ENCODE peak calls at places on chromosomes 11 and 22, in eight cellular contexts. B is endothelial cell of umbilical vein; E is NCI-H2081; F is dorsolateral prefrontal cortex; R is hippocampal formation; A is ELR; T is activated gamma-delta T cell treated with anti-CD3 and anti-CD28 coated beads, Interleukin-2, amount 50 U/mL, for 16 hours; J is DMS 273 treated with DMSO at 0.1 percent for 48 hours. W is an unnamed sample.

GRCh38 chr11:11618973-11619435 is 2.8 kb downstream of the GALNT18 start:
- DNase-seq in B (no peak), E (peak), F (no peak), R (no peak), A (no peak), T (no peak), J (no peak), W (no peak)

GRCh38 chr22:40609216-40609615 is 27.3 kb downstream of the MRTFA start:
- DNase-seq in B (no peak), E (no peak), F (no peak), R (no peak), A (no peak), T (no peak), J (no peak), W (no peak)

GRCh38 chr22:23763579-23764331 is 965 bp downstream of the C22orf15 start:
- DNase-seq in B (no peak), E (no peak), F (no peak), R (no peak), A (no peak), T (no peak), J (no peak), W (no peak)

GRCh38 chr22:22507743-22508273 is 734 bp downstream of the ZNF280B start:
- DNase-seq in B (peak), E (no peak), F (no peak), R (no peak), A (no peak), T (no peak), J (no peak), W (no peak)

GRCh38 chr11:108278546-108278945 is 55.7 kb downstream of the ATM start:
- DNase-seq in B (no peak), E (peak), F (no peak), R (peak), A (no peak), T (no peak), J (peak), W (no peak)

GRCh38 chr22:46803031-46803880 is 40.8 kb downstream of the TBC1D22A start:
- DNase-seq in B (peak), E (peak), F (no peak), R (no peak), A (peak), T (peak), J (no peak), W (no peak)

GRCh38 chr11:34869425-34869824 is 46.8 kb downstream of the APIP start:
- DNase-seq in B (no peak), E (no peak), F (no peak), R (no peak), A (peak), T (no peak), J (no peak), W (no peak)

GRCh38 chr11:86576946-86577624 is 95.3 kb downstream of the ME3 start:
- DNase-seq in B (peak), E (no peak), F (no peak), R (no peak), A (no peak), T (no peak), J (no peak), W (no peak)

GRCh38 chr11:115284766-115285165 is 219.4 kb downstream of the CADM1 start:
- DNase-seq in B (peak), E (no peak), F (no peak), R (no peak), A (no peak), T (no peak), J (no peak), W (no peak)

GRCh38 chr11:14413307-14414072 is 54.5 kb upstream of the RRAS2 start:
- DNase-seq in B (no peak), E (no peak), F (no peak), R (no peak), A (peak), T (no peak), J (no peak), W (no peak)

GRCh38 chr11:82818399-82819043 is 81.7 kb downstream of the PRCP start:
- DNase-seq in B (no peak), E (no peak), F (no peak), R (no peak), A (no peak), T (no peak), J (no peak), W (no peak)

GRCh38 chr11:129314381-129314780 is 61.3 kb upstream of the BARX2 start:
- DNase-seq in B (no peak), E (no peak), F (no peak), R (no peak), A (no peak), T (no peak), J (no peak), W (no peak)

GRCh38 chr11:32312865-32313403 is 122.4 kb downstream of the WT1 start:
- DNase-seq in B (peak), E (peak), F (no peak), R (peak), A (peak), T (no peak), J (peak), W (no peak)

GRCh38 chr22:37764622-37765021 is 43.1 kb upstream of the GCAT start:
- DNase-seq in B (no peak), E (no peak), F (no peak), R (no peak), A (no peak), T (no peak), J (no peak), W (no peak)

GRCh38 chr22:38327805-38328204 is 10.6 kb upstream of the CSNK1E start:
- DNase-seq in B (peak), E (no peak), F (no peak), R (no peak), A (peak), T (no peak), J (no peak), W (no peak)

W was measured in frontal cortex.